ENCODE peak calls at places on chromosomes 2 and 18, in five cellular contexts. A, F, M, B and R are unnamed samples.

GRCh38 chr2:20141056-20141762 is 83.7 kb downstream of the SDC1 start:
- DNase-seq in M (no peak), F (peak; percentile 72), B (peak; percentile 68), A (peak; percentile 43), R (peak; percentile 86)

GRCh38 chr2:218658671-218659257 is 659 bp downstream of the ZNF142 start:
- DNase-seq in B (no peak), A (peak; percentile 66), F (no peak), M (no peak), R (no peak)

GRCh38 chr2:105644174-105644980 is 100.3 kb upstream of the NCK2 start:
- DNase-seq in F (no peak), B (no peak), M (peak; percentile 62), A (no peak), R (no peak)

GRCh38 chr2:20684581-20685063 is 17.7 kb downstream of the GDF7 start:
- DNase-seq in A (no peak), F (no peak), M (no peak), B (no peak), R (no peak)

GRCh38 chr2:189149981-189150380 is 29.6 kb downstream of the COL5A2 start:
- DNase-seq in A (no peak), B (no peak), M (no peak), F (no peak), R (no peak)

GRCh38 chr2:54773838-54774237 is 50.4 kb downstream of the EML6 start:
- DNase-seq in F (no peak), M (no peak), A (no peak), B (no peak), R (no peak)

GRCh38 chr2:206798009-206798408 is 32.6 kb downstream of the FASTKD2 start:
- DNase-seq in F (no peak), A (no peak), M (no peak), B (no peak), R (no peak)

GRCh38 chr2:27421660-27422250 is 6.7 kb upstream of the NRBP1 start:
- DNase-seq in B (no peak), M (no peak), A (no peak), F (no peak), R (no peak)

GRCh38 chr18:75250471-75250821 is 39.8 kb downstream of the TSHZ1 start:
- DNase-seq in F (no peak), B (no peak), M (no peak), A (no peak), R (no peak)

GRCh38 chr2:53036196-53036595 is 731.4 kb upstream of the CHAC2 start:
- DNase-seq in M (no peak), B (no peak), F (no peak), A (no peak), R (no peak)

GRCh38 chr2:142130111-142131015 is 453 bp downstream of the LRP1B start:
- DNase-seq in F (no peak), A (peak; percentile 55), M (no peak), B (peak; percentile 36), R (peak; percentile 65)

GRCh38 chr2:67070826-67071225 is 326.3 kb upstream of the ETAA1 start:
- DNase-seq in F (no peak), A (no peak), B (no peak), M (no peak), R (no peak)

GRCh38 chr2:108414256-108414876 is 34.6 kb upstream of the GCC2 start:
- DNase-seq in A (no peak), M (no peak), B (no peak), F (no peak), R (no peak)

GRCh38 chr2:151009437-151010175 is 252.1 kb downstream of the RBM43 start:
- DNase-seq in B (no peak), M (no peak), A (no peak), F (no peak), R (no peak)

GRCh38 chr2:238231251-238231793 is 8.5 kb downstream of the HES6 start:
- DNase-seq in F (no peak), B (peak; percentile 80), A (peak; percentile 75), M (no peak), R (peak; percentile 92)

GRCh38 chr18:52979888-52980287 is 639.9 kb downstream of the DCC start:
- DNase-seq in F (no peak), A (no peak), M (no peak), B (no peak), R (no peak)

DNA sequence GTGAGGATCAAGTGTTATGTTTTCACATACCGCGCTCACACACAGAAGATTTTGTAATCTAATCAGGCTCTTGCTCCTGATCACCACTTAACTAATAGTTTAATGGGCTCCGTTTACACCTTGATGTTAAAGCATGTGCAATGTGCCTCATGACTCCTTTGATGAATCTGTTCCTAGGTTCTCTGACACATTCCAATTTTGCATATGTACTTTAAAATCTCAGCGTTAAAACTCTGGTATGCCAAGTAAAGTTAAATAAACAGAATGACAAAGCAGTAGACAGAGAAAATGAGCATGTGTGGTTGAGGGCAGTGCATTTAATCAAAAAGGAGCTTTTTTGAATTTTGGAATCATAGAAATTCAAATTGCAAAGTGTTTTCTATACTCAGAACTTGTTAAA is 96.4 kb downstream of the TCF4 start:
- DNase-seq in M (no peak), A (no peak), F (no peak), B (no peak), R (no peak)
- TF ChIP-seq CTCF in M (no peak), A (no peak), F (no peak), B (no peak), R (no peak)

GRCh38 chr2:6906165-6906751 is 11.0 kb upstream of the RNF144A start:
- DNase-seq in A (no peak), M (no peak), B (no peak), F (no peak), R (no peak)
- H3K27me3 ChIP-seq in A (no peaks in the 10 kb centered on the region), M (no peaks in the 10 kb centered on the region), B (no peaks in the 10 kb centered on the region), F (no peaks in the 10 kb centered on the region), R (no peaks in the 10 kb centered on the region)

DNA sequence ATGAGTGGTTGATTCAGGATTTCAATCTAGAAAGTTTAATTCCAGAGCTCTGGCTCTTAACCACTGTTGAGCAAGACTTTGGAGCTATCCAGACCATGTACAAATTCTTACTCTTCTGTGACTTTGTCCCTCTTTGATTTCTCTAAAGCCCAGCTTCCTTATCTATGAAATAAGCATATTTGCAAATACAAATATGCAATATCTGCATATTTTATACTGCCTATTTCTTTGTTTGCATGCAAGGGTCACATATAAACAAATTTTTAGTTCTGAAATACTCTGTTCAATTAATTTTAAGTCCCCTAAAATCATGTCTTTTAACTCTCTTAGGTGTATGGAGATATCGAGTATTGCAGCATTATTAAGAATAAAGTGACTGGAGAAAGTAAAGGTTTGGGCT is 5.5 kb downstream of the RBM45 start:
- DNase-seq in B (no peak), M (no peak), F (no peak), A (no peak), R (no peak)
- TF ChIP-seq CTCF in B (no peak), M (no peak), F (no peak), A (no peak), R (no peak)

GRCh38 chr2:111930875-111931274 is 32.5 kb downstream of the MERTK start:
- DNase-seq in A (no peak), B (no peak), M (no peak), F (no peak), R (no peak)

GRCh38 chr2:111927723-111928122 is 29.3 kb downstream of the MERTK start:
- DNase-seq in M (no peak), B (no peak), F (no peak), A (no peak), R (no peak)

GRCh38 chr2:111938392-111938791 is 40.0 kb downstream of the MERTK start:
- DNase-seq in M (no peak), A (no peak), B (no peak), F (no peak), R (no peak)

GRCh38 chr2:111930404-111930803 is 32.0 kb downstream of the MERTK start:
- DNase-seq in F (no peak), A (no peak), M (no peak), B (no peak), R (no peak)

DNA sequence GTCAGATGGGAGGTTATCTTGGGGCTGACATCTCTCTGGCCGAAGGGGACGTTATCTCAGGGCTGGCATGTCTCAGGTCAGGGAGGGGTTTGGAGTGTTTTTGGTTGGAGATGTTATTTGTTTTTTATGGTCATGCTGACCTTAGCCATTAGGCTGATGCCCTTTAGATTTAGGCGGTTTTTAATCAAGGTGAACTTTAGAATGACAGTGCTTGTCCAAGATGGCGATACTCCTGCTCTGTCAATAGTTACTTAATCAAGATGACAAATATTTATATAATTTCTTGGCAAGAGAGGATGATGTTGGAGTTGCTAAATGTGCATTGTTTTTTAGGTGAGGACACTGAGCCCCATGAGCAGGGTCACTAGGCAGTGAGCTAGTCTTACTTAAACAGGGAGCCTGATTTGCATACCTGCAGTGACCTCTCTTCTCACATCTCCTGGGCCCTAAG is 34.5 kb downstream of the MERTK start:
- DNase-seq in B (no peak), F (no peak), M (no peak), A (no peak), R (no peak)
- H3K27me3 ChIP-seq in B (no peaks in the 10 kb centered on the region), F (peaks cover 8% of the 10 kb centered on the region), M (no peaks in the 10 kb centered on the region), A (no peaks in the 10 kb centered on the region), R (no peaks in the 10 kb centered on the region)

GRCh38 chr2:48540237-48540935 is 10.4 kb downstream of the STON1 start:
- DNase-seq in A (no peak), B (no peak), M (no peak), F (no peak), R (no peak)
- TF ChIP-seq CTCF in A (no peak), B (no peak), M (no peak), F (no peak), R (no peak)

DNA sequence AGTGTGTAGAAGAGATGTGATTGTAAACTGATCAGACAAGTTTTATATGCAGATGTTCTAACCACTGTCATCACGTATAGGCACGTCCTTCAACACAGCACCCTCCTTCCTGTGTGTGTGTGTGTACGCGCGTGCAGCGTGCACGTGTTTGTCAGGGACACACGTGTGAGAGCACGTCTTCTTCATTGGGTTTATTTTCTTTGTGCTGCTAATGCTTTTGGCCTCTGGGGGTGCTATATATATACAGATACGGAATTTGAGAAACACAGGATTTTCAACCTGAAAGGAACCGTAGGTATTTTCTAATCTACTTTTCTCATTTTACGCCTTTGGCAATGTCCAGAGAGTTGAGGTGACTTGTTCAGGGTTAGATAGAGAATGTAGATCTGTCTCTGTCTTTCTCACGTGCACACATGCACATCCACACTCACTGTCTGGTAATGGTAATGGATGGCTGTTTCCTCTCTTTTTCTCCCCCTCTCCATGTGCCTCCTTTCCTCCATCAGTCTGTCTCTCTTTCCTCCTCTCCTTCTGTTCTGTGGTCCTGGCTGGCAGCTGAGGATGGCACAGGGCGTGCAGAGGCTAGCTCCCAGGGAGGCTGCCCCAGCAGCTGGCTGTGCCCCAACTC is 13.4 kb upstream of the CELF4 start:
- DNase-seq in F (no peak), M (no peak), A (no peak), B (no peak), R (no peak)
- H3K27me3 ChIP-seq in F (no peaks in the 10 kb centered on the region), M (no peaks in the 10 kb centered on the region), A (peaks cover 15% of the 10 kb centered on the region), B (no peaks in the 10 kb centered on the region), R (no peaks in the 10 kb centered on the region)

DNA sequence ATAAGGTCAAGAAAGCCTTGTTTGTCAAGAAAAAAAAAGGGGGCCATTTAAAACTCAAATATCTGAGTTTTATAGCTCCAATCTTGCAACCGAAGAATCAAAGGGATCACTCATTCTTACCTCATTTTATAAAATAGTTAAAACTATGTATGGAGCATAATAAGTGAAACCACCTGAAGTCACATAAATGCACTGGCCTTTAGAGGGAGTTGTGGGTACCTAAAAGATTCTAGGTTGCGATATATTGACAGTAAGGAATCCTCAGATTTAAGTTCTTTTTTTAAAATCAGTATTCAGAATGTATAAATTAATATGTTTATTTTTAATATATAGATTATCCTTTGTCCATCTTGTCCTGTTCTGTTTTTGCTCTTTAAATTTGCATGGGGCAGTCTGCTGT is 3.4 kb downstream of the ARHGAP28 start:
- DNase-seq in B (no peak), F (no peak), A (no peak), M (no peak), R (no peak)
- TF ChIP-seq CTCF in B (no peak), F (no peak), A (no peak), M (no peak), R (no peak)